ENCODE peak calls at places on chromosomes 5 and 9, in ten cellular contexts. C is HFFc6; A is endodermal cell; H is fibroblast of the conjunctiva; Q is stromal cell of bone marrow; V is CD4-positive, alpha-beta memory T cell; K is activated CD4-positive, CD25-positive, alpha-beta regulatory T cell; L is stimulated activated CD4-positive, alpha-beta T cell treated with anti-CD3 and anti-CD28 coated beads, Interleukin-4, amount 100 ng/mL, for 24 hours; S is NCI-H2171; P is tibial nerve. Z is an unnamed sample.

GRCh38 chr5:132487095-132487428 is 3.5 kb downstream of the IRF1 start:
- DNase-seq in C (no peak), A (peak; percentile 24), H (no peak), Q (no peak), V (no peak), K (no peak), L (peak; percentile 5), S (no peak), P (no peak), Z (no peak)

GRCh38 chr9:124835026-124835501 is 18.2 kb upstream of the WDR38 start:
- DNase-seq in C (peak; percentile 50), A (no peak), H (peak; percentile 61), Q (no peak), V (no peak), K (no peak), L (no peak), S (peak; percentile 91), P (peak; percentile 74), Z (peak; percentile 89)

GRCh38 chr5:148455055-148455675 is 71.4 kb downstream of the FBXO38 start:
- DNase-seq in C (no peak), A (no peak), H (no peak), Q (peak; percentile 9), V (no peak), K (no peak), L (no peak), S (no peak), P (no peak), Z (no peak)

GRCh38 chr9:133787749-133788015 is 49.5 kb upstream of the SARDH start:
- DNase-seq in C (no peak), A (peak; percentile 93), H (no peak), Q (no peak), V (no peak), K (no peak), L (no peak), S (no peak), P (no peak), Z (peak; percentile 36)

GRCh38 chr5:132866342-132867045 is at the start of the genes GDF9 and UQCRQ:
- DNase-seq in C (peak; percentile 100), A (peak; percentile 99), H (peak; percentile 99), Q (peak; percentile 100), V (peak; percentile 95), K (peak; percentile 84), L (peak; percentile 94), S (peak; percentile 87), P (peak; percentile 85), Z (peak; percentile 99)

GRCh38 chr5:133993152-133993548 is 11.6 kb downstream of the VDAC1 start:
- DNase-seq in C (peak; percentile 56), A (no peak), H (no peak), Q (no peak), V (no peak), K (no peak), L (no peak), S (no peak), P (no peak), Z (peak; percentile 66)

GRCh38 chr9:76379494-76379893 is 14.7 kb downstream of the RFK start:
- DNase-seq in C (no peak), A (no peak), H (no peak), Q (no peak), V (no peak), K (no peak), L (no peak), S (peak; percentile 67), P (no peak), Z (no peak)

GRCh38 chr9:31541626-31542025 is 842.8 kb upstream of the ACO1 start:
- DNase-seq in C (no peak), A (no peak), H (no peak), Q (peak; percentile 13), V (no peak), K (no peak), L (no peak), S (no peak), P (no peak), Z (peak; percentile 18)

GRCh38 chr9:5947912-5948311 is 57.2 kb downstream of the MLANA start:
- DNase-seq in C (no peak), A (no peak), H (no peak), Q (no peak), V (no peak), K (no peak), L (no peak), S (no peak), P (no peak), Z (no peak)

GRCh38 chr5:107567901-107568671 is 102.7 kb downstream of the EFNA5 start:
- DNase-seq in C (no peak), A (no peak), H (no peak), Q (no peak), V (no peak), K (no peak), L (no peak), S (peak; percentile 64), P (no peak), Z (no peak)

GRCh38 chr5:131224387-131225191 is 39.3 kb upstream of the CDC42SE2 start:
- DNase-seq in C (no peak), A (no peak), H (no peak), Q (no peak), V (no peak), K (no peak), L (no peak), S (no peak), P (no peak), Z (no peak)

GRCh38 chr5:170420809-170421412 is 31.7 kb upstream of the KCNMB1 start:
- DNase-seq in C (peak; percentile 43), A (peak; percentile 91), H (peak; percentile 68), Q (peak; percentile 44), V (peak; percentile 47), K (peak; percentile 14), L (peak; percentile 64), S (no peak), P (peak; percentile 30), Z (peak; percentile 58)

GRCh38 chr9:12719431-12719830 is 26.2 kb downstream of the TYRP1 start:
- DNase-seq in C (peak; percentile 30), A (no peak), H (peak; percentile 46), Q (peak; percentile 36), V (no peak), K (no peak), L (no peak), S (no peak), P (no peak), Z (peak; percentile 63)

GRCh38 chr5:179192185-179192890 is 132.2 kb downstream of the ZNF354C start:
- DNase-seq in C (no peak), A (no peak), H (no peak), Q (no peak), V (no peak), K (no peak), L (no peak), S (peak; percentile 45), P (no peak), Z (no peak)

GRCh38 chr5:56447232-56447631 is 214.1 kb upstream of the ANKRD55 start:
- DNase-seq in C (no peak), A (no peak), H (no peak), Q (no peak), V (no peak), K (no peak), L (no peak), S (no peak), P (no peak), Z (no peak)

GRCh38 chr9:84075004-84075403 is 94.4 kb downstream of the RMI1 start:
- DNase-seq in C (no peak), A (no peak), H (no peak), Q (no peak), V (no peak), K (no peak), L (no peak), S (no peak), P (no peak), Z (no peak)

GRCh38 chr9:84140535-84141101 is 160.0 kb downstream of the RMI1 start:
- DNase-seq in C (no peak), A (peak; percentile 81), H (no peak), Q (no peak), V (peak; percentile 7), K (no peak), L (peak; percentile 9), S (no peak), P (no peak), Z (peak; percentile 24)

GRCh38 chr9:89639367-89639795 is 34.6 kb downstream of the GADD45G start:
- DNase-seq in C (no peak), A (no peak), H (no peak), Q (no peak), V (no peak), K (no peak), L (no peak), S (no peak), P (peak; percentile 51), Z (peak; percentile 12)

GRCh38 chr5:58457040-58457439 is 2.8 kb downstream of the PLK2 start:
- DNase-seq in C (no peak), A (no peak), H (no peak), Q (no peak), V (no peak), K (no peak), L (no peak), S (no peak), P (no peak), Z (peak; percentile 23)